ENCODE peak calls at places on chromosomes 7 and 10, in five cellular contexts. W is CD4-positive, alpha-beta memory T cell; S is right cardiac atrium; I is IMR-90; H is heart right ventricle. N is an unnamed sample.

GRCh38 chr7:18505870-18506460 is 10.4 kb downstream of the HDAC9 start:
- DNase-seq in W (no peak), S (no peak), I (peak), H (no peak), N (no peak)

GRCh38 chr7:33762153-33762902 is 143.0 kb upstream of the BMPER start:
- DNase-seq in W (no peak), S (no peak), I (no peak), H (no peak), N (no peak)

GRCh38 chr7:25753837-25754236 is 398.2 kb upstream of the NFE2L3 start:
- DNase-seq in I (no peak), H (no peak), S (peak), W (no peak), N (no peak)

GRCh38 chr7:110767550-110768137 is 323.3 kb upstream of the LRRN3 start:
- DNase-seq in W (no peak), H (no peak), S (no peak), I (no peak), N (no peak)

GRCh38 chr10:21315321-21316220 is 209.9 kb downstream of the SKIDA1 start:
- DNase-seq in W (no peak), S (peak), I (peak), H (peak), N (peak)

GRCh38 chr7:41403291-41403690 is 299.6 kb downstream of the INHBA start:
- DNase-seq in I (no peak), S (no peak), H (no peak), W (no peak), N (no peak)

GRCh38 chr10:122258136-122259074 is 12.7 kb upstream of the BTBD16 start:
- DNase-seq in W (no peak), H (no peak), I (peak), S (no peak), N (no peak)

GRCh38 chr10:11042375-11042774 is 24.7 kb downstream of the CELF2 start:
- DNase-seq in W (no peak), H (no peak), I (peak), S (no peak), N (no peak)

GRCh38 chr10:107971973-107972372 is 807.5 kb upstream of the SORCS1 start:
- DNase-seq in S (no peak), I (no peak), H (no peak), W (no peak), N (no peak)

GRCh38 chr7:107614425-107614824 is 34.4 kb downstream of the BCAP29 start:
- DNase-seq in W (no peak), S (no peak), I (peak), H (no peak), N (no peak)

GRCh38 chr7:71077743-71078476 is 54.0 kb upstream of the GALNT17 start:
- DNase-seq in H (no peak), S (no peak), I (no peak), W (no peak), N (peak)
- H3K4me3 ChIP-seq in H (no peak), S (no peak), I (no peak), W (no peak), N (no peak)

GRCh38 chr7:10912077-10912476 is 61.6 kb upstream of the PHF14 start:
- DNase-seq in W (no peak), H (no peak), S (no peak), I (no peak), N (no peak)
- H3K27ac ChIP-seq in W (no peak), H (no peak), S (no peak), I (no peak), N (no peak)

GRCh38 chr10:8331896-8332729 is 277.6 kb downstream of the GATA3 start:
- DNase-seq in W (peak), H (peak), S (peak), I (peak), N (peak)

GRCh38 chr10:8331387-8331786 is 276.9 kb downstream of the GATA3 start:
- DNase-seq in S (peak), H (no peak), I (no peak), W (peak), N (no peak)

GRCh38 chr10:8334631-8335030 is 280.1 kb downstream of the GATA3 start:
- DNase-seq in S (no peak), I (no peak), W (no peak), H (no peak), N (no peak)

GRCh38 chr10:8336629-8337331 is 282.3 kb downstream of the GATA3 start:
- DNase-seq in S (no peak), I (no peak), W (peak), H (no peak), N (no peak)

DNA sequence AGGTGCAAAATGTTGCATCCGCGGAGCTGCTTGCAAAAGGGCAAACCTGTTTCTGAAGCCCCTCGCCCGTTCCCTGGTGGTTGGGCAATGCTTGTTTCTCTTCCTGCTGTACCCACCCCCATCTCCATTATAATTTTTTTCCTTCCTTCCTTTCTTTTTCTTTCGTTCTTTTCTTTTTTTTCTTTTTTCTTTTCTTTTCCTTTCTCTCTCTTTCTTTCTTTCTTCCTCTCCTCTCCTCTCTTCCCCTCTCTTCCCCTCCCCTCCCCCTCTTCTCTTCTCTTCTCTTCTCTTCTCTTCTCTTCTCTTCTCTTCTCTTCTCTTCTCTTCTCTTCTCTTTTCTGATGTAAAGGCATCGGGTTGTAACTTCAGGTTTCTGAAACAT is 278.2 kb downstream of the GATA3 start:
- DNase-seq in I (no peak), H (no peak), S (no peak), W (no peak), N (no peak)
- H3K4me3 ChIP-seq in I (no peak), H (peak), S (peak), W (peak), N (no peak)

DNA sequence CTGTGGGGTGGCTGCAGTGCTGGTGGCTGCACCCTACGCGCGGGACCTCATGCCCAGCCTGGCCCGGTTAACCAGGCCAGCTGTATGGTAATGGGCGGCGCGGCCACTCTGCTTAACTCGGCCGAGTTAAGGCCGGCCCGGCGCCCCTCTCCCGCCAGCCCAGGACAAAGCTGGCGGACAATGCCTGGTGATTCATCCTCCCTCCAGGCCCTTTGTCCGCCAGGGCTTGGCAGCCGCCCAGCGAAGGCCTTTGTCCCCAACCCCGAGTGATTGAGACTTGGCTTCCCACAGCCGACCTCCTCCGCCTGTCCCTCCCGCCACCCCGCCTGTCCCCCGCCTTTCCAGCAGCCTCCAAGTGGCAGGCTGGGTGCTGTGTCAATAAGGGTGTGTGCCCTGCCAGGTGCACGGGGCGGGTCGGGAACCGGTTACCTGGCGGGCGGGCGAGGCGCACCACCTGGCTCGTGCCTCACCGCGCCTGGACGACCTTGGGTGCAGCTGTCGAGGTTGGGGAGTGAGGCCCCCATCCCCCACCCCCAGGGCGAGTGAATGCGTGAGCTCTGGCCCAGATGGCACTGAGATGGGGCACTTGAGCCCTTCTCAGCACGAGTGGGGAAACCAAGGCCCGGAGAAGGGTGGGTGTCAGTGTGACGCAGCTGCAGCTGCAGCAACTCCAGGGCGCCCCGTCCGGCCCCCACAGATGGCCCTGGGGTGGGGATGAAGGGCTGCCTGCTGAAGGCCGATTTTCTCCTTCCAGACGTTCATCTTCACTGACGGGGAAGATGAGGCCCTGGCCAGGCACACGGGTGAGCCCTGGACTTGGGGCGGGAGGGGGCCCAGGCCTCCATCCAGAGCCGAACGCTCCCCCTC is 4.6 kb downstream of the LFNG start:
- DNase-seq in W (peak), H (peak), I (peak), S (peak), N (peak)
- H3K27ac ChIP-seq in W (peak), H (peak), I (no peak), S (peak), N (no peak)

GRCh38 chr10:55374060-55374459 is 573.0 kb upstream of the PCDH15 start:
- DNase-seq in W (no peak), H (peak), S (peak), I (no peak), N (no peak)
- H3K4me3 ChIP-seq in W (no peak), H (no peak), S (no peak), I (no peak), N (no peak)

DNA sequence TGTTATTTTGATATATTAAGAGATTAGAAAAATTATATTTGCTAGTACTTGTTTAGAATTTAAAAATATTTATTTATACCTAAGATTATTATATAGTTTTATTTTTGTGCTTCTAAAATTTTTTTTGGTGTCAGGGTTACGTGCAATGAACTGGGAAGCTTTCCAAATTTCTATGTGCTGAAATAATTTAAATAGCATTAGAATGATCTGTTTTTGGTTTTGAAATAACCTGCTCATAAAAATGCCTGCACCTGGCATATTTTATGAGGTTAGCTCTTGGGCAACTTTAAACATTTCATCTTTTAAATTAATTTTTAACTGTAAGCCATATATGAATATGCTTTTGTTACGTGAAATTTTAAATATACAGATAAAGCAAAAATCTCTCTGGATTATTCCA is 482.4 kb downstream of the GLRX3 start:
- DNase-seq in H (no peak), S (no peak), I (no peak), W (no peak), N (no peak)
- H3K27ac ChIP-seq in H (no peak), S (no peak), I (no peak), W (no peak), N (no peak)

N was measured in aorta.